ENCODE peak calls at places on chromosome 19, in five cellular contexts. R, W, U, Q and L are unnamed samples.

GRCh38 chr19:45440259-45440638 is 16.5 kb upstream of the ERCC1 start:
- DNase-seq in R (no peak), Q (no peak), W (no peak), U (no peak), L (no peak)

GRCh38 chr19:1019980-1020867 is 699 bp downstream of the TMEM259 start:
- DNase-seq in U (peak), Q (no peak), R (no peak), W (peak), L (no peak)

GRCh38 chr19:7395793-7396192 is 47.1 kb downstream of the ARHGEF18 start:
- DNase-seq in U (no peak), Q (no peak), W (no peak), R (no peak), L (peak)

GRCh38 chr19:7358102-7358597 is 9.4 kb downstream of the ARHGEF18 start:
- DNase-seq in W (no peak), Q (no peak), U (no peak), R (no peak), L (no peak)

GRCh38 chr19:46955813-46956371 is 63.7 kb upstream of the NPAS1 start:
- DNase-seq in Q (no peak), U (peak), W (no peak), R (no peak), L (no peak)

GRCh38 chr19:46715620-46716012 is 1.3 kb downstream of the PRKD2 start:
- DNase-seq in R (no peak), U (peak), Q (no peak), W (peak), L (no peak)

GRCh38 chr19:49335071-49335783 is at the start of gene CD37:
- DNase-seq in R (no peak), Q (no peak), U (peak), W (no peak), L (no peak)

GRCh38 chr19:1395194-1396018 is 5.9 kb downstream of the GAMT start:
- DNase-seq in U (no peak), W (no peak), Q (no peak), R (no peak), L (no peak)

GRCh38 chr19:10013834-10014618 is 743 bp downstream of the RDH8 start:
- DNase-seq in W (no peak), R (no peak), Q (no peak), U (no peak), L (peak)

GRCh38 chr19:19040417-19040816 is 7.0 kb downstream of the ARMC6 start:
- DNase-seq in R (no peak), Q (no peak), W (no peak), U (no peak), L (peak)

GRCh38 chr19:2634960-2635359 is 67.5 kb downstream of the GNG7 start:
- DNase-seq in Q (no peak), R (no peak), U (no peak), W (no peak), L (no peak)

GRCh38 chr19:58572818-58573657 is at the start of gene MZF1:
- DNase-seq in W (peak), Q (peak), U (peak), R (peak), L (peak)

GRCh38 chr19:41376241-41376997 is at the start of gene TMEM91:
- DNase-seq in R (peak), W (peak), U (no peak), Q (no peak), L (no peak)

GRCh38 chr19:48481191-48481500 is 12.0 kb downstream of the CYTH2 start:
- DNase-seq in U (no peak), R (no peak), W (no peak), Q (no peak), L (no peak)

GRCh38 chr19:58353717-58354477 is 605 bp upstream of the A1BG start:
- DNase-seq in W (no peak), R (no peak), Q (no peak), U (no peak), L (no peak)

GRCh38 chr19:4911786-4912672 is 2.7 kb downstream of the UHRF1 start:
- DNase-seq in Q (peak), U (peak), W (peak), R (peak), L (peak)

GRCh38 chr19:10286803-10287737 is at the start of gene ICAM4:
- DNase-seq in Q (no peak), R (peak), U (peak), W (peak), L (no peak)

GRCh38 chr19:49565261-49565660 is 15.1 kb downstream of the NOSIP start:
- DNase-seq in R (no peak), Q (no peak), W (no peak), U (no peak), L (no peak)

GRCh38 chr19:5093953-5094718 is 125.2 kb downstream of the KDM4B start:
- DNase-seq in R (no peak), Q (no peak), U (no peak), W (no peak), L (no peak)

GRCh38 chr19:14354445-14354844 is 26.8 kb upstream of the ADGRE5 start:
- DNase-seq in U (no peak), Q (no peak), W (no peak), R (no peak), L (peak)

GRCh38 chr19:28956421-28956820 is 256.5 kb downstream of the UQCRFS1 start:
- DNase-seq in R (no peak), Q (no peak), W (no peak), U (no peak), L (no peak)

GRCh38 chr19:2888739-2889224 is 11.9 kb upstream of the ZNF57 start:
- DNase-seq in W (no peak), U (peak), R (no peak), Q (no peak), L (no peak)

GRCh38 chr19:6362351-6362801 is 1.0 kb downstream of the CLPP start:
- DNase-seq in Q (no peak), R (no peak), W (no peak), U (peak), L (no peak)

GRCh38 chr19:8673281-8673891 is 25.2 kb downstream of the ACTL9 start:
- DNase-seq in Q (no peak), W (no peak), U (peak), R (no peak), L (no peak)
- H3K9ac ChIP-seq in Q (no peak), W (no peak), U (no peak), R (no peak), L (no peak)

GRCh38 chr19:51018745-51019543 is 565 bp downstream of the KLK10 start:
- DNase-seq in Q (no peak), R (peak), U (no peak), W (no peak), L (no peak)

GRCh38 chr19:51019544-51019925 is at the start of gene KLK10:
- DNase-seq in W (no peak), Q (no peak), R (no peak), U (no peak), L (no peak)

GRCh38 chr19:51023946-51024345 is 2.5 kb downstream of the KLK11 start:
- DNase-seq in R (no peak), U (no peak), W (no peak), Q (no peak), L (no peak)

GRCh38 chr19:51022526-51022925 is 3.0 kb upstream of the KLK10 start:
- DNase-seq in W (no peak), Q (no peak), R (no peak), U (no peak), L (no peak)

DNA sequence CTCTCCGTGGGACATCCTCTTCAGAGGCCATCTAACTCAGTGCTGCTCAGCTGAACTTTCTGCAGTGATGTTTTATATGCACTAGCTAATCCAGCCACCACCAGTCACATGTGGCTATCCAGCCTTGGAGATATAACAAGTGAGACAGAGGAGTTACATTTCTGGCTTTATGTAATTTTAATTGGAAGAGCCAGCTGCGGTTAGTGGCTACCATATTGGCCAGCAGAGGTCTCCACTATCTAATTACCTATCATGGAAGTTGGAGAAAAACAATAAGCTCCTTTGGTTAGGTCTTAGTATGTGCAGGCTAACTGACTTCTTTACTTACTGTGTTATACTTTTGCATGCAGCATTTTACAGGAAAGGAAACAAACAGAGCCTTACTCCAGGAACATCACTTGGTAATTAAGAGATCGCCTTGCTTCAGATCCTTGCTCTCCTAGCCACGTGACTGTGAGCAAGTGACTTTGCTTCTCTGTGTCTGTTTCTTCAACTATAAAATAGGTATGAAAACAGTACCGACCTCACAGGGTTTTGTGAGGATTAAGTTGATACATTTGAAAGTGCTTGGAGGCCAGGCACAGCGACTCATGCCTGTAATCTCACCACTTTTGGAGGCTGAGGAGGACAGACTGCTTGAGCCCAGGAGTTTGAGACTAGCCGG is 1.6 kb upstream of the KLK10 start:
- DNase-seq in U (no peak), R (no peak), W (peak), Q (no peak), L (peak)
- TF ChIP-seq CTCF in U (peak), R (peak), W (peak), Q (peak), L (peak)

GRCh38 chr19:55080915-55081772 is 5.5 kb downstream of the EPS8L1 start:
- DNase-seq in U (no peak), R (peak), W (peak), Q (peak), L (no peak)
- TF ChIP-seq EZH2 in U (no peak), R (no peak), W (no peak), Q (no peak), L (no peak)

GRCh38 chr19:13013649-13014048 is 18.4 kb downstream of the NFIX start:
- DNase-seq in U (no peak), Q (no peak), R (no peak), W (no peak), L (peak)

GRCh38 chr19:13012390-13012689 is 17.1 kb downstream of the NFIX start:
- DNase-seq in Q (no peak), U (no peak), W (no peak), R (no peak), L (no peak)

GRCh38 chr19:13011653-13012389 is 16.5 kb downstream of the NFIX start:
- DNase-seq in W (no peak), R (peak), Q (no peak), U (no peak), L (no peak)

GRCh38 chr19:13014101-13014920 is 19.0 kb downstream of the NFIX start:
- DNase-seq in W (peak), R (peak), U (no peak), Q (no peak), L (peak)

DNA sequence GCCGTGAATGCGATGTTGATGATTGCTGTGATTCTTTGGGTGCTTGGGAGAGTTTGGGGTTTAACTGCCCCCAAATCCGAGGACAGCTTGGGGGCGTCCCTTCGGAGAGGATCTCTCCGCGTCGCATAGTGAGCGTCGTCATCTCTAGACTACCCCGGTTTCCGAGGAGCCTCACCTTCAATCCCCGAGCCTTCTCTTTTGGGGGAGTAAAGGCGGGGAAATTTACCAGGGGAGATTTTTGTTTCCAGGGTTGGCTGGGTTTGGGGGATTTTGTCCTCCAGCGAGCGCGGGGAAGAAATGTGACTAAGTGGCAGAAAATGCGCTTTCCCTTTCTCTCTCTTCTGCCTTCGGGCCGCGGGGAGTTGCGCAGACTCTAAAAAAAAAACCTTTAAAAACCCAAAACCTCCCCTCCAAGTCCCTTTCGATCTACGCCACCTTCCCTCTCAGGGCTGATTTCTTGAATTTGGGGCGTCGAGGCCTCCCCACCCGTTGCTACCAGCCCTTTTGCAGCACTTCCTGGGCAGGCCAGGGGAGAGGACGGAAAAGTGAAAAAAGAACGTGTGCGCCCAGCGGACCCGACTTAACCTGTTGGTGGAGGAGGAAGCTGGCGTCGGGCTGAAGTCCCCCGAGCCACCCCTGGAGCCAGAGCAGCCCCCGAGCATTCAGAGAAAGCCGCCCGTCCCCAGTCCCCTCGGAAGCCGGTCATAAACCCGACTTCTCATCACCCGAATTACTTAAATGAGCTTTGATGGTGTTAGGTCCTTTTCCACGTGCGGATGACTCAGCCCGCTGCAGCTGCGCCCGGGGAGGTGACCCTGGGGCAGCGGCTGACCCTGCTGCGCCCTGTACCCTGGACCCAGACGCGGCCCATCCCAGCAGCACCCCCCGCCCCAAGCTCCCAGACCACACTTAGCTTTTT is 17.7 kb downstream of the NFIX start:
- DNase-seq in Q (no peak), R (no peak), U (no peak), W (peak), L (peak)
- H3K9ac ChIP-seq in Q (peak), R (no peak), U (no peak), W (no peak), L (peak)

DNA sequence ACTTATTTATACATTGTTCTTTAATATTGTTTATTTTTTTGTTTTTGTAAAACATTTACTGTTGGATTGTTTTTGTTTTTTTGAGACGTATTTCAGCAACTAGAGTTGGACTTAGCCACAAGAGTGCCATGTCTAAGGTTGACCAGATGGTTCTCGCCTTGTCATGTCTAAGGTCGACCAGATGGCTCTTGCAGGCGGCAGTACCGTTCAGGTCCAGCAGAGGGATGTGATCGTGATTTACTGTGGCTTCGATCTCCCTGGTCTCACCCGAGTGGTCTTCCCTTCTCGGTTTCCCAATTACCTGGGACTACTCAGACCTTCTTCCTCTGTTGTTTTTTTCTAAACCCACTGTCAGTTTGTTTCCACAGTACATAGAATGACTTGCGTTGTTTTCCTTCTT is 1438.6 kb downstream of the UQCRFS1 start:
- DNase-seq in R (peak), W (no peak), Q (no peak), U (peak), L (peak)
- TF ChIP-seq CTCF in R (peak), W (no peak), Q (peak), U (peak), L (no peak)